ENCODE peak calls at places on chromosomes 4 and X, in nine cellular contexts. N, F, W, S, K, M, R, U and J are unnamed samples.
A peak's percentile ranks its signal among the peaks of the same experiment; 100 is the strongest.

GRCh38 chrX:12421918-12422317 is 283.6 kb downstream of the FRMPD4 start:
- DNase-seq in N (no peak), M (no peak), R (no peak), K (no peak), U (no peak), S (peak; percentile 7), F (no peak), W (no peak), J (no peak)

GRCh38 chr4:76943790-76944189 is 5.8 kb upstream of the SEPTIN11 start:
- DNase-seq in S (no peak), U (no peak), K (no peak), N (no peak), F (no peak), R (no peak), M (no peak), W (no peak), J (no peak)

GRCh38 chr4:35229021-35229420 is 1015.3 kb downstream of the ARAP2 start:
- DNase-seq in S (no peak), F (no peak), M (no peak), K (no peak), U (no peak), N (no peak), W (no peak), R (no peak), J (no peak)

GRCh38 chr4:99655315-99656081 is 2.1 kb downstream of the C4orf54 start:
- DNase-seq in M (no peak), U (no peak), N (no peak), F (no peak), S (peak; percentile 51), W (no peak), R (no peak), K (no peak), J (no peak)

GRCh38 chr4:173044340-173044739 is 124.3 kb upstream of the GALNT7 start:
- DNase-seq in K (no peak), U (no peak), N (no peak), R (no peak), F (no peak), W (no peak), S (no peak), M (no peak), J (no peak)

GRCh38 chr4:158778065-158778711 is 9.4 kb downstream of the FNIP2 start:
- DNase-seq in U (no peak), R (no peak), N (no peak), M (no peak), W (no peak), S (no peak), F (no peak), K (no peak), J (no peak)

GRCh38 chr4:160143574-160143973 is 1040.7 kb downstream of the RAPGEF2 start:
- DNase-seq in R (no peak), N (no peak), F (no peak), W (no peak), S (no peak), U (no peak), M (no peak), K (no peak), J (no peak)

GRCh38 chrX:150635952-150636351 is 57.2 kb upstream of the MTMR1 start:
- DNase-seq in N (no peak), S (peak; percentile 75), R (no peak), K (no peak), M (no peak), U (no peak), F (no peak), W (no peak), J (no peak)

GRCh38 chrX:69415698-69416097 is 88.4 kb upstream of the NALF2 start:
- DNase-seq in M (no peak), W (no peak), F (no peak), R (no peak), N (no peak), S (no peak), K (no peak), U (no peak), J (no peak)

GRCh38 chr4:71367546-71367945 is 28.7 kb downstream of the SLC4A4 start:
- DNase-seq in F (no peak), U (no peak), W (no peak), K (no peak), N (no peak), S (no peak), R (no peak), M (no peak), J (no peak)